ENCODE peak calls at places on chromosomes 12 and 14, in four cellular contexts. One of them, this sample, is unnamed.

GRCh38 chr12:65430571-65431306 is 152.3 kb downstream of the MSRB3 start:
- DNase-seq in mesenchymal stem cell: peak
- DNase-seq in neuronal stem cell: no peak
- DNase-seq in IMR-90: peak
- DNase-seq in this sample: no peak

GRCh38 chr14:92625213-92625612 is 111.6 kb downstream of the RIN3 start:
- DNase-seq in mesenchymal stem cell: peak
- DNase-seq in neuronal stem cell: no peak
- DNase-seq in IMR-90: peak
- DNase-seq in this sample: no peak

GRCh38 chr12:66065623-66066022 is 64.9 kb downstream of the LLPH start:
- DNase-seq in mesenchymal stem cell: peak
- DNase-seq in neuronal stem cell: no peak
- DNase-seq in IMR-90: peak
- DNase-seq in this sample: no peak

GRCh38 chr14:101499080-101499479 is 62.2 kb upstream of the DIO3 start:
- DNase-seq in mesenchymal stem cell: no peak
- DNase-seq in neuronal stem cell: no peak
- DNase-seq in IMR-90: no peak
- DNase-seq in this sample: no peak

GRCh38 chr12:56565510-56566101 is 44.0 kb downstream of the RBMS2 start:
- DNase-seq in mesenchymal stem cell: peak
- DNase-seq in neuronal stem cell: no peak
- DNase-seq in IMR-90: peak
- DNase-seq in this sample: peak

GRCh38 chr12:122990561-122990960 is 10.1 kb downstream of the ARL6IP4 start:
- DNase-seq in mesenchymal stem cell: no peak
- DNase-seq in neuronal stem cell: no peak
- DNase-seq in IMR-90: no peak
- DNase-seq in this sample: no peak

GRCh38 chr14:28577711-28578131 is 188.9 kb upstream of the FOXG1 start:
- DNase-seq in mesenchymal stem cell: no peak
- DNase-seq in neuronal stem cell: no peak
- DNase-seq in IMR-90: no peak
- DNase-seq in this sample: no peak

GRCh38 chr12:82651489-82651888 is 35.2 kb upstream of the TMTC2 start:
- DNase-seq in mesenchymal stem cell: no peak
- DNase-seq in neuronal stem cell: no peak
- DNase-seq in IMR-90: no peak
- DNase-seq in this sample: peak

GRCh38 chr12:132492522-132492921 is 2.6 kb downstream of the FBRSL1 start:
- DNase-seq in mesenchymal stem cell: no peak
- DNase-seq in neuronal stem cell: no peak
- DNase-seq in IMR-90: no peak
- DNase-seq in this sample: peak

GRCh38 chr12:79595273-79595672 is 95.5 kb downstream of the PAWR start:
- DNase-seq in mesenchymal stem cell: no peak
- DNase-seq in neuronal stem cell: no peak
- DNase-seq in IMR-90: no peak
- DNase-seq in this sample: no peak

GRCh38 chr14:106372870-106373657 is 846.7 kb downstream of the TMEM121 start:
- DNase-seq in mesenchymal stem cell: no peak
- DNase-seq in neuronal stem cell: no peak
- DNase-seq in IMR-90: no peak
- DNase-seq in this sample: peak

GRCh38 chr12:116924558-116925453 is 14.1 kb downstream of the FBXW8 start:
- DNase-seq in mesenchymal stem cell: peak
- DNase-seq in neuronal stem cell: no peak
- DNase-seq in IMR-90: peak
- DNase-seq in this sample: peak

GRCh38 chr12:92702754-92703679 is at the start of gene PLEKHG7:
- DNase-seq in mesenchymal stem cell: no peak
- DNase-seq in neuronal stem cell: no peak
- DNase-seq in IMR-90: no peak
- DNase-seq in this sample: no peak

GRCh38 chr12:118053071-118053985 is 7.7 kb downstream of the WSB2 start:
- DNase-seq in mesenchymal stem cell: no peak
- DNase-seq in neuronal stem cell: no peak
- DNase-seq in IMR-90: peak
- DNase-seq in this sample: no peak

GRCh38 chr14:58138719-58139482 is 13.1 kb downstream of the ARMH4 start:
- DNase-seq in mesenchymal stem cell: no peak
- DNase-seq in neuronal stem cell: no peak
- DNase-seq in IMR-90: no peak
- DNase-seq in this sample: no peak

GRCh38 chr14:58141893-58142292 is 10.1 kb downstream of the ARMH4 start:
- DNase-seq in mesenchymal stem cell: no peak
- DNase-seq in neuronal stem cell: no peak
- DNase-seq in IMR-90: no peak
- DNase-seq in this sample: no peak

GRCh38 chr14:58133739-58134138 is 18.3 kb downstream of the ARMH4 start:
- DNase-seq in mesenchymal stem cell: peak
- DNase-seq in neuronal stem cell: no peak
- DNase-seq in IMR-90: peak
- DNase-seq in this sample: peak

DNA sequence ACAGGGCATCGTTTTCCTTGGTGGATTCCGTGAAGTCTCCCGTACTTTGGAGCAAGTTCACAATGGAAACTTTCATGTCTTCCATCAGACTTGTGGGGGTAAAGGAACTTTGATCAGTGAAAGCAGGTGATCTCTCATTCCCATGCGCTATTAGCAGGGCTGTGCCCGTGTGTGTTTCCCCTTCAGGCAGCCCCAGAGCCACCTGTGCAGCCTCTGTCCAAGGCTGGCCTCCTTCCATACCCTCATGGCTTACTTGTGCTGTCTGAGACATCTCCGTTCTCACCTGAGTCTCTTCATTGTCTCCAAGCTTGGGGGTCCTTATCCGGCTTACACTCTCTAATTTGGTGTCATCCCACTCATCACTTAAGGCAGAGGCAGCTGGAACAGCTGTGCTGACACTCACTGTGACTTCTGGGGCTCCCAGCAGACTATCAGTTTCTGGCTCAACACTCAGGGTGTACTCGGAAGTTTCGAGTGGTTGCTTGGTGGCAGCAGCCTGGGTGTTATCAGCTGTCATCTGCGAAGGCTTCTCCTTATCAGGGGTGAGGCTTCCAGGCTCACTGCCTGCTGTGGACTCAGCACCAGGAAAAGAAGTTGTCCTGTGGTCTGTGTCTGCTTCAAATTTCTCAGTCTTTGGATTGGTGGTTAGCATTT is 13.8 kb downstream of the ARMH4 start:
- DNase-seq in mesenchymal stem cell: no peak
- DNase-seq in neuronal stem cell: no peak
- DNase-seq in IMR-90: no peak
- DNase-seq in this sample: no peak
- H3K23ac ChIP-seq in mesenchymal stem cell: no peak
- H3K23ac ChIP-seq in neuronal stem cell: no peak
- H3K23ac ChIP-seq in IMR-90: no peak
- H3K23ac ChIP-seq in this sample: no peak

GRCh38 chr14:30006695-30007094 is 79.0 kb upstream of the PRKD1 start:
- DNase-seq in mesenchymal stem cell: no peak
- DNase-seq in neuronal stem cell: no peak
- DNase-seq in IMR-90: no peak
- DNase-seq in this sample: no peak

GRCh38 chr14:30002859-30003258 is 75.2 kb upstream of the PRKD1 start:
- DNase-seq in mesenchymal stem cell: no peak
- DNase-seq in neuronal stem cell: no peak
- DNase-seq in IMR-90: no peak
- DNase-seq in this sample: no peak

DNA sequence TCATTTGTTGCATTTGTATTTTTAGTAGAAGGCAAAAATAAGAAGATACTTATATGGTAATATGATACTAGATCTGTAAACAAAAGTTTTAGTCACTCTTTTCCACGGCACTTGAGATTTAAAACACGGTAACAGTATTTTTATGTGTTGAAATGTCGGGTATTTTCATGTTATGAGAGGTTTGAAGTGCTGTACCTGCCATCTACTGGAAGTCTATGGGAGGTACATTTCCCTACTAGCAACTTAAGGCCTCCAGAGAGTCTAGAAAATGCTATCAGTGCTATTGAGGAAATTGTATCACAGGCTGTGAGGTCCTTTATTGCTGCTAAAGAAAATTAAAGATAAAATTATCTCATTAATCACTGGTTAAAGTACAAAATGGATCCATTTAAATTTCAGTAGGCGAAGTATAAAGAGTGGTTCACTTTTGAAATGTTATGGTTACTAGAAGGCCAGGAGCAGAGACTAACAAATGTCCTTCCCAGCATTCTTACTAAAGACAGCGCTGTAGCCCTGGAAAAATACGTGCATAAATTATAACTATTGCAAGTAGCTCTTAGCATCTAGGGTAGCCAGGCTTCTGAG is 77.6 kb upstream of the PRKD1 start:
- DNase-seq in mesenchymal stem cell: peak
- DNase-seq in neuronal stem cell: peak
- DNase-seq in IMR-90: peak
- DNase-seq in this sample: no peak
- H3K23ac ChIP-seq in mesenchymal stem cell: no peak
- H3K23ac ChIP-seq in neuronal stem cell: no peak
- H3K23ac ChIP-seq in IMR-90: no peak
- H3K23ac ChIP-seq in this sample: no peak

GRCh38 chr12:54682674-54683073 is 34.5 kb upstream of the DCD start:
- DNase-seq in mesenchymal stem cell: no peak
- DNase-seq in neuronal stem cell: no peak
- DNase-seq in IMR-90: no peak
- DNase-seq in this sample: no peak

GRCh38 chr12:54688309-54689033 is 40.3 kb upstream of the DCD start:
- DNase-seq in mesenchymal stem cell: no peak
- DNase-seq in neuronal stem cell: no peak
- DNase-seq in IMR-90: no peak
- DNase-seq in this sample: no peak

GRCh38 chr12:54683388-54683787 is 35.2 kb upstream of the DCD start:
- DNase-seq in mesenchymal stem cell: no peak
- DNase-seq in neuronal stem cell: no peak
- DNase-seq in IMR-90: no peak
- DNase-seq in this sample: no peak

GRCh38 chr12:54689034-54689372 is 40.8 kb upstream of the DCD start:
- DNase-seq in mesenchymal stem cell: no peak
- DNase-seq in neuronal stem cell: no peak
- DNase-seq in IMR-90: no peak
- DNase-seq in this sample: no peak

GRCh38 chr12:54684636-54685630 is 36.8 kb upstream of the DCD start:
- DNase-seq in mesenchymal stem cell: no peak
- DNase-seq in neuronal stem cell: no peak
- DNase-seq in IMR-90: no peak
- DNase-seq in this sample: no peak
- H3K23ac ChIP-seq in mesenchymal stem cell: no peak
- H3K23ac ChIP-seq in neuronal stem cell: no peak
- H3K23ac ChIP-seq in IMR-90: no peak
- H3K23ac ChIP-seq in this sample: no peak

GRCh38 chr12:10615532-10615931 is 2.1 kb upstream of the MAGOHB start:
- DNase-seq in mesenchymal stem cell: peak
- DNase-seq in neuronal stem cell: no peak
- DNase-seq in IMR-90: no peak
- DNase-seq in this sample: peak

GRCh38 chr12:10614056-10614370 is 604 bp upstream of the MAGOHB start:
- DNase-seq in mesenchymal stem cell: no peak
- DNase-seq in neuronal stem cell: no peak
- DNase-seq in IMR-90: no peak
- DNase-seq in this sample: no peak

GRCh38 chr12:10612954-10613333 is 465 bp downstream of the MAGOHB start:
- DNase-seq in mesenchymal stem cell: no peak
- DNase-seq in neuronal stem cell: peak
- DNase-seq in IMR-90: no peak
- DNase-seq in this sample: no peak

GRCh38 chr12:10612110-10612509 is 1.3 kb downstream of the MAGOHB start:
- DNase-seq in mesenchymal stem cell: no peak
- DNase-seq in neuronal stem cell: no peak
- DNase-seq in IMR-90: no peak
- DNase-seq in this sample: no peak

GRCh38 chr12:10613334-10614055 is at the start of gene MAGOHB:
- DNase-seq in mesenchymal stem cell: peak
- DNase-seq in neuronal stem cell: peak
- DNase-seq in IMR-90: peak
- DNase-seq in this sample: peak
- H3K23ac ChIP-seq in mesenchymal stem cell: no peak
- H3K23ac ChIP-seq in neuronal stem cell: peak
- H3K23ac ChIP-seq in IMR-90: peak
- H3K23ac ChIP-seq in this sample: no peak

DNA sequence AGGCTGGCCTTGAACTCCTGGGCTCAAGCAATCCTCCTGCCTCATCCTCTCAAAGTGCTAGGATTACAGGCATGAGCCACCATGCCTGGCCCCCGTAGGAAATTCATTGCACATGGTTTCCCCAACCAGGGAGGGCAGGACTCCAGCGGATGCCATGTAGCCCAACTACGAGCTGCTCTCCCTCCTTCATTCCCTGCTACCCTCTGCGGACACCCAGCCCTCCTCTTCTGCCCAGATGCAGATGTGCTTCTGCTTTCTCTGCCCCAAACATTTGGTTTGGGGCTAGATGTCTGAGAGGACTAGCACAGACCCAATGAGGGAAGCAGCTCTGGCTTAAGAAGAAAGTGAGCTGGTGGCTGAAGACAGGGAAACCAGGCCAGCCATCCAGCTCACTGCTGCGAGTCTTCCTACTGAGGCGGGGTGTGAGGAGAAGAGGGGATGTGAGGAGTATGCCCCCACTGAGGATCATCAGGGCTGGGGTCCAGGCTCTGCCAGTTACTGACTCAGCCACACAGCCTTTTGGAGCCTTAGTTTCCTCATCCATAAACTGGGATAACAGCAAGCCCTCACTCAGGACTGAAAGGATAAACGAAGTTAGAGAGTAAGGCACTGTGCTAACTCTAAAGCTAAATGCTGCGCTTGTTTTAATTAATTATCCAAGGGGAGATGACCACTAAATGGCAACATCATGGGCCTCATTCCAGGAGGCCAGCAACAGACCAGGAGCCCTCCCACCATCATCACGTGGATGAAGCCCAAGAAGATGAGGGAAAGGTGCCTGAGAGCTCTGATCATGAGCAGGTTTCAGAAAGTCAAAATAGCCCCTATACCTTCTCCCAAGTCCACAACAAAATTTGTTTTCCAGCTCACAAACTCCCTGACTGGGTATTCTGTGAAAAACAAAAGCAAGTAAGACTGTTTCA is 10.9 kb downstream of the CTDSP2 start:
- DNase-seq in mesenchymal stem cell: no peak
- DNase-seq in neuronal stem cell: no peak
- DNase-seq in IMR-90: no peak
- DNase-seq in this sample: no peak
- H3K23ac ChIP-seq in mesenchymal stem cell: peak
- H3K23ac ChIP-seq in neuronal stem cell: no peak
- H3K23ac ChIP-seq in IMR-90: peak
- H3K23ac ChIP-seq in this sample: no peak

This sample was measured in trophoblast cell.